ENCODE peak calls at places on chromosomes 13 and 19, in four cellular contexts. R is suprapubic skin, K is SK-N-SH, V is neural progenitor cell. L is an unnamed sample.

GRCh38 chr13:42561752-42562467 is 12.0 kb upstream of the TNFSF11 start:
- DNase-seq in V (no peak), R (no peak), K (no peak), L (no peak)

GRCh38 chr19:12163841-12164240 is 945 bp downstream of the ZNF136 start:
- DNase-seq in V (peak; percentile 24), K (peak; percentile 30), R (no peak), L (no peak)

GRCh38 chr13:99496322-99497142 is 4.7 kb upstream of the TM9SF2 start:
- DNase-seq in K (no peak), V (no peak), R (peak; percentile 80), L (no peak)

GRCh38 chr13:98541211-98541610 is 35.7 kb downstream of the STK24 start:
- DNase-seq in V (no peak), K (peak; percentile 49), R (no peak), L (no peak)

GRCh38 chr13:46126552-46127171 is 21.8 kb upstream of the CPB2 start:
- DNase-seq in V (peak; percentile 84), R (no peak), K (peak; percentile 68), L (no peak)

GRCh38 chr13:110759710-110760109 is 46.2 kb downstream of the ING1 start:
- DNase-seq in R (no peak), V (no peak), K (no peak), L (no peak)

GRCh38 chr19:2421581-2422306 is 5.6 kb downstream of the TIMM13 start:
- DNase-seq in V (no peak), K (no peak), R (no peak), L (no peak)

GRCh38 chr19:1748115-1748702 is 5.1 kb upstream of the ONECUT3 start:
- DNase-seq in K (no peak), V (no peak), R (no peak), L (no peak)

DNA sequence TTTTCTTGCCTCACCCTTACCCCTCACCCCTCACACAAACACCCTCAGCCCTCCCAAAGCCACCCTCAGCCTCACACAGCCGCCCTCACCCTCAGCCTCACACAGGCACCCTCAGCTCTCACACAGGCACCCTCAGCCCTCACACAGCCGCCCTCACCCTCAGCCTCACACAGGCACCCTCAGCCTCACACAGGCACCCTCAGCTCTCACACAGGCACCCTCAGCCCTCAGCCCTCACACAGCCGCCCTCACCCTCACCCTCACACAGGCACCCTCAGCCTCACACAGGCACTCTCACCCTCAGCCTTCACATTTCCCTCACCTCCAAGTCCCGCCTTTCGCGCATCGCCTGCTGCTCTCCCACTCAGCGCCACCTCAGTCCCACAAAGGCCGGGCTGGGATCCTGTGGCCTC is 287 bp upstream of the ZSCAN22 start:
- DNase-seq in R (no peak), K (no peak), V (no peak), L (no peak)
- H3K4me3 ChIP-seq in R (peak overlapping the region; percentile 89), K (peak overlapping the region; percentile 70), V (peak overlapping the region; percentile 82), L (peak overlapping the region; percentile 87)

DNA sequence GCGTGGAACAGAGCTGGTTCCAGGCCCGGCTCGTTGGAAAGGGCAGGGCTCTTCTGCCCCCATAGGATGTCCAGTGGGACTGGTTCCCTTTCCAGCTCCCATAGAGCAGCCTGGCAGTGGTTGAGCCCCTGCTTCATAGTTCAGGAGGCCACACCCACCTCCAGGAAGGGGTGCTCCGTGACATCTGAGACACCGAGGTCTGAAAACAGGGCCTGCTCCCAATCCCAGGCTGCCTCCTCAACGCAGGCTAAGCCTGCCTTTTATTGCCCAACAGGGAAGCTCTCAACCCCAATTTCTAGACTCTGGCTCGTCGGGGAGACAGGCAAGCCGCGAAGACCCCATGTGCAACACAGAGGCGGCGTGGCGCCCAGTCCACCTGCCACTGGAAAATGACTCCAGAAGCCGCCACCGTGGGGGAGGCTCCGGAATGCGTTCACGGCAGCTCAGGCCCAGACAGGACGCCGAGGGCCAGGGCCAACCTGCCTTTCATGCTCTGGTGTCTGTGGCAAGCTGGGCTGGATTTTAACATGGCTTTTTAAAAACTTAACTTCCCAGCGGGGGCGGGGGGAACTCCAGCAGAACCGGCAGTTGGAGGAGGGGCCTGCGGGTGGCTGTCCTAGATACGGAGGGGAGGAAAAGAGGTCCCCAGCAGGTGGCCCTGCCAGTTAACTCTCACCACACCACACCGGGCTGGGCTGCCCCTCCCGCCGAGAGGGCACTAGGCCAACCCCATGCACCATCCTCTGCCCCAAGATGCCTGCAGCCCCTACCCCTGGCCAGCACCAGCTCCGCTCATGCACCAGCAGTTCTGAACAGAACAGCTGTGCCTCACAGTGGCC is 17.9 kb upstream of the TINCR start:
- DNase-seq in R (no peak), V (peak; percentile 80), K (peak; percentile 52), L (no peak)
- H3K4me3 ChIP-seq in R (no peak overlapping the region), V (peak overlapping the region; percentile 37), K (no peak overlapping the region), L (no peak overlapping the region)

GRCh38 chr19:45130236-45130635 is 30.5 kb downstream of the NKPD1 start:
- DNase-seq in R (no peak), V (no peak), K (no peak), L (no peak)

GRCh38 chr19:45128806-45129205 is 32.0 kb downstream of the NKPD1 start:
- DNase-seq in V (no peak), K (no peak), R (no peak), L (no peak)

GRCh38 chr19:45125975-45126493 is 33.1 kb downstream of the PPP1R37 start:
- DNase-seq in V (peak; percentile 76), R (no peak), K (peak; percentile 68), L (no peak)

GRCh38 chr19:45126654-45127053 is 33.7 kb downstream of the PPP1R37 start:
- DNase-seq in R (no peak), K (no peak), V (no peak), L (no peak)

GRCh38 chr19:45128109-45128508 is 32.7 kb downstream of the NKPD1 start:
- DNase-seq in V (no peak), K (no peak), R (no peak), L (no peak)
- H3K4me3 ChIP-seq in V (no peak overlapping the region), K (no peak overlapping the region), R (no peak overlapping the region), L (no peak overlapping the region)

DNA sequence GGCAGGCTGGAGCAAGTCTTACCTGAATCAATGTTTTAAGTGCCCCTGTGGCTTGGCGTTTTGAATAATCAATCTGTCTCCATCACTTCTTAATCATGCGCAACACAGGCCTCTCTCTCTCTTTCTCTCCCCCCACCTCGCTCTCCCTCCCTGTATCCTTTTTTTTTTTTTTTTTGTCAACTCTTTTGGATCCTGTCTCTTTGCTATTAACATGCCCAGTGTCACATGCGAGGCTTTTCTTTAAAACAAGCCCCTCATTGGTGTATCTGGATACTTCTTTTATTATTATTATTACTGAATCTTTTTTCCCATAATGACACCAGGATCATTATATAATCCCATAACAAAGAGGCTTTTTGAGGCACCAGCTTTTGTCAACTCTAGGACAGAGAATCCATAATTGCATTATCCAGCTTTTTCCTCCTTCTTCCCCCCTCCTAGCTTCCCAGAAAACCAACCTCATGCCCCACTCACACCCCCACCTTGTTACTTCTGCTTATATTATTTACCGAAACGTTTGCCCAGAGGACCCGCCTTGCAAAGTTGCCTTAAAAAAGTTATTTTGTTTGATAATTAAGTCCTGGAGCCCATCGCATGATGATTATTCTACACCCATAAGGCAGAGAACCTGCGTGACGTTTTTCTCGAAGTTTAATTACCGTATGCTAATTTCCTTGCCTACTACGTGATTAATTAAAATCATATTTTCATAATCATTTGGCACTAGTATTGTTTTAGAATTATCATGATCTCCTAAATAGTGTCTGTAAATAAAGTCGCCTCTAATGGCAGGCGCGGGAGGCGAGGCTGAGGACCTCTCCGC is 148.1 kb upstream of the ZNF536 start:
- DNase-seq in K (no peak), R (no peak), V (no peak), L (no peak)
- H3K4me3 ChIP-seq in K (peak overlapping the region; percentile 57), R (no peak overlapping the region), V (peak overlapping the region; percentile 71), L (no peak overlapping the region)

GRCh38 chr19:57105976-57106610 is 13.7 kb upstream of the USP29 start:
- DNase-seq in R (no peak), V (no peak), K (no peak), L (no peak)

GRCh38 chr19:57099199-57099661 is 20.6 kb upstream of the USP29 start:
- DNase-seq in K (peak; percentile 87), V (peak; percentile 55), R (no peak), L (no peak)

GRCh38 chr19:57106646-57107235 is 13.0 kb upstream of the USP29 start:
- DNase-seq in R (no peak), V (no peak), K (peak; percentile 36), L (no peak)

GRCh38 chr19:57103573-57104277 is 16.1 kb upstream of the USP29 start:
- DNase-seq in R (no peak), K (peak; percentile 79), V (peak; percentile 51), L (no peak)
- H3K4me3 ChIP-seq in R (peak overlapping the region; percentile 8), K (peak overlapping the region; percentile 15), V (no peak overlapping the region), L (peak overlapping the region; percentile 59)

GRCh38 chr19:13282486-13283065 is 132.4 kb downstream of the IER2 start:
- DNase-seq in V (no peak), R (no peak), K (no peak), L (no peak)

GRCh38 chr19:13275016-13275722 is 125.0 kb downstream of the IER2 start:
- DNase-seq in V (no peak), K (no peak), R (no peak), L (no peak)

GRCh38 chr19:13281567-13282291 is 131.5 kb downstream of the IER2 start:
- DNase-seq in V (no peak), R (no peak), K (no peak), L (no peak)

GRCh38 chr19:13277104-13277809 is 127.0 kb downstream of the IER2 start:
- DNase-seq in K (peak; percentile 76), V (peak; percentile 73), R (no peak), L (no peak)
- H3K4me3 ChIP-seq in K (no peak overlapping the region), V (no peak overlapping the region), R (no peak overlapping the region), L (no peak overlapping the region)

GRCh38 chr19:48329167-48329891 is 4.0 kb downstream of the EMP3 start:
- DNase-seq in K (no peak), R (no peak), V (no peak), L (no peak)

GRCh38 chr19:48321372-48321621 is 4.1 kb upstream of the EMP3 start:
- DNase-seq in R (peak; percentile 99), V (peak; percentile 99), K (peak; percentile 97), L (peak; percentile 96)

GRCh38 chr19:48330012-48330681 is 4.8 kb downstream of the EMP3 start:
- DNase-seq in K (peak; percentile 91), V (peak; percentile 93), R (no peak), L (no peak)

GRCh38 chr19:48321622-48322591 is 3.4 kb upstream of the EMP3 start:
- DNase-seq in K (peak; percentile 99), V (peak; percentile 98), R (peak; percentile 100), L (peak; percentile 99)

DNA sequence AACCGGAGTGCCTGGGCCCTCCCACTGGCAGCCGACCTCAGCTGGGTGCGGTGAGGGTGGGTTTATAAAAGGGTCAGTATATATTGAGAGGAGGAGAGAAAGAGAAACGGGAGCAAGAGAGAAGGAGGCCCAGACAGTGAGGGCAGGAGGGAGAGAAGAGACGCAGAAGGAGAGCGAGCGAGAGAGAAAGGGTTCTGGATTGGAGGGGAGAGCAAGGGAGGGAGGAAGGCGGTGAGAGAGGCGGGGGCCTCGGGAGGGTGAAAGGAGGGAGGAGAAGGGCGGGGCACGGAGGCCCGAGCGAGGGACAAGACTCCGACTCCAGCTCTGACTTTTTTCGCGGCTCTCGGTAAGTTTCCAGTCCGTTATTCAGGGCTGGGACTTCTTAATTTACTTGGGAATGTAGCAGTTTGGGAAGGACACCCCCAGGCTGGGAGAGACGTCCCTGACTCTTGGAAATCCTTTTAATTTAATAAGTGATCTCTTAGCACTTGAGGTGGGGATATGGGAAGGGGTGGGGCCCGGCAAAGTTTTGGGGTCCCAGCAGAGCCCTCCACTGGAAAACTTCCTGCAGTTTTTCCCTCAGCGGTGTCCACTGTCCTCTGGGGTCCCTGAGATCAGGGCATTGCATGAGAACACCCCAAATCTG is at the start of gene EMP3:
- DNase-seq in K (no peak), V (peak; percentile 86), R (peak; percentile 92), L (peak; percentile 93)
- H3K4me3 ChIP-seq in K (peak within 1 kb of the TSS; percentile 50), V (peak within 1 kb of the TSS; percentile 50), R (peak within 1 kb of the TSS; percentile 58), L (peak within 1 kb of the TSS; percentile 82)